ENCODE peak calls at places on chromosomes 3 and 15, in four cellular contexts. M, T, C and Z are unnamed samples.

GRCh38 chr15:79086814-79087213 is 3.8 kb downstream of the RASGRF1 start:
- DNase-seq in M (no peak), T (no peak), C (no peak), Z (no peak)

GRCh38 chr15:69082041-69082502 is 67.6 kb downstream of the NOX5 start:
- DNase-seq in C (no peak), T (no peak), M (no peak), Z (no peak)

GRCh38 chr3:99869621-99870020 is 52.0 kb downstream of the CMSS1 start:
- DNase-seq in C (no peak), M (no peak), T (no peak), Z (no peak)

GRCh38 chr15:32700501-32701150 is 17.2 kb upstream of the GREM1 start:
- DNase-seq in M (no peak), C (peak; percentile 48), T (no peak), Z (no peak)

GRCh38 chr3:174199696-174200095 is 659.4 kb upstream of the NAALADL2 start:
- DNase-seq in M (no peak), C (no peak), T (no peak), Z (no peak)

GRCh38 chr15:50865515-50866370 is 42.7 kb upstream of the AP4E1 start:
- DNase-seq in T (no peak), M (no peak), C (no peak), Z (no peak)

GRCh38 chr3:188916934-188917391 is 254.8 kb upstream of the TPRG1 start:
- DNase-seq in C (no peak), T (no peak), M (no peak), Z (no peak)

GRCh38 chr15:67551207-67551743 is 8.8 kb downstream of the MAP2K5 start:
- DNase-seq in T (no peak), C (no peak), M (no peak), Z (no peak)

GRCh38 chr15:67130673-67131601 is 65.5 kb downstream of the SMAD3 start:
- DNase-seq in M (no peak), C (no peak), T (no peak), Z (peak; percentile 83)

GRCh38 chr3:8574670-8575322 is 69.8 kb downstream of the SSUH2 start:
- DNase-seq in T (no peak), C (no peak), M (no peak), Z (no peak)

GRCh38 chr15:28930476-28931291 is 44.9 kb downstream of the APBA2 start:
- DNase-seq in C (no peak), T (peak; percentile 54), M (no peak), Z (no peak)

GRCh38 chr3:187678869-187679268 is 8.7 kb upstream of the SST start:
- DNase-seq in M (peak; percentile 70), T (no peak), C (peak; percentile 81), Z (peak; percentile 83)

GRCh38 chr3:112351823-112352222 is 18.9 kb downstream of the CD200 start:
- DNase-seq in T (no peak), M (no peak), C (no peak), Z (no peak)

GRCh38 chr15:42919794-42920280 is 741 bp downstream of the TTBK2 start:
- DNase-seq in T (no peak), C (peak; percentile 53), M (no peak), Z (peak; percentile 53)

GRCh38 chr3:24495334-24495994 is 814 bp upstream of the THRB start:
- DNase-seq in M (no peak), C (peak; percentile 74), T (peak; percentile 85), Z (peak; percentile 21)

GRCh38 chr3:78497692-78498091 is 1270.1 kb downstream of the ROBO1 start:
- DNase-seq in T (no peak), C (no peak), M (no peak), Z (peak; percentile 6)

GRCh38 chr3:177193706-177194268 is 3.5 kb downstream of the TBL1XR1 start:
- DNase-seq in M (no peak), C (no peak), T (no peak), Z (no peak)

GRCh38 chr3:149703474-149703873 is 45.6 kb upstream of the WWTR1 start:
- DNase-seq in M (no peak), C (no peak), T (no peak), Z (no peak)

GRCh38 chr15:82126346-82126745 is 80.5 kb upstream of the MEX3B start:
- DNase-seq in T (no peak), C (no peak), M (no peak), Z (no peak)

GRCh38 chr3:174126990-174127758 is 729.6 kb downstream of the NLGN1 start:
- DNase-seq in C (no peak), T (no peak), M (no peak), Z (no peak)

GRCh38 chr3:58029842-58030584 is 21.8 kb downstream of the FLNB start:
- DNase-seq in C (no peak), M (no peak), T (no peak), Z (no peak)

GRCh38 chr3:49719214-49719884 is at the start of gene AMIGO3:
- DNase-seq in T (peak; percentile 98), M (peak; percentile 99), C (peak; percentile 96), Z (peak; percentile 95)
- TF ChIP-seq CTCF in T (peak; percentile 49), M (peak; percentile 70), C (peak; percentile 54), Z (peak; percentile 34)

GRCh38 chr3:194497799-194498575 is 11.2 kb upstream of the ATP13A3 start:
- DNase-seq in T (no peak), C (peak; percentile 41), M (peak; percentile 89), Z (no peak)
- H3K27ac ChIP-seq in T (peak overlapping the region; percentile 67), C (peak overlapping the region; percentile 59), M (no peak overlapping the region), Z (no peak overlapping the region)

GRCh38 chr15:48967336-48967735 is 3.6 kb upstream of the SHC4 start:
- DNase-seq in T (no peak), M (no peak), C (no peak), Z (no peak)

GRCh38 chr15:48968066-48968465 is 4.3 kb upstream of the SHC4 start:
- DNase-seq in M (no peak), C (no peak), T (no peak), Z (no peak)

GRCh38 chr15:48964898-48965297 is 1.2 kb upstream of the SHC4 start:
- DNase-seq in T (no peak), C (no peak), M (no peak), Z (no peak)

GRCh38 chr15:48966595-48967301 is 3.0 kb upstream of the SHC4 start:
- DNase-seq in M (peak; percentile 42), C (no peak), T (no peak), Z (no peak)

GRCh38 chr15:48965972-48966371 is 2.3 kb upstream of the SHC4 start:
- DNase-seq in T (no peak), M (no peak), C (peak; percentile 48), Z (no peak)
- TF ChIP-seq CTCF in T (no peak), M (no peak), C (peak; percentile 23), Z (peak; percentile 15)

GRCh38 chr3:42530073-42530472 is 27.6 kb downstream of the VIPR1 start:
- DNase-seq in C (no peak), T (no peak), M (no peak), Z (no peak)
- H3K27ac ChIP-seq in C (no peak overlapping the region), T (no peak overlapping the region), M (no peak overlapping the region), Z (no peak overlapping the region)

GRCh38 chr3:38524141-38524739 is 28.1 kb downstream of the EXOG start:
- DNase-seq in M (no peak), C (no peak), T (no peak), Z (no peak)

GRCh38 chr3:38532529-38532928 is 36.4 kb downstream of the EXOG start:
- DNase-seq in M (no peak), T (no peak), C (no peak), Z (no peak)

GRCh38 chr3:38526792-38527191 is 30.7 kb downstream of the EXOG start:
- DNase-seq in T (no peak), C (no peak), M (no peak), Z (no peak)

GRCh38 chr3:38533285-38533994 is 37.3 kb downstream of the EXOG start:
- DNase-seq in T (no peak), M (peak; percentile 64), C (no peak), Z (peak; percentile 92)

DNA sequence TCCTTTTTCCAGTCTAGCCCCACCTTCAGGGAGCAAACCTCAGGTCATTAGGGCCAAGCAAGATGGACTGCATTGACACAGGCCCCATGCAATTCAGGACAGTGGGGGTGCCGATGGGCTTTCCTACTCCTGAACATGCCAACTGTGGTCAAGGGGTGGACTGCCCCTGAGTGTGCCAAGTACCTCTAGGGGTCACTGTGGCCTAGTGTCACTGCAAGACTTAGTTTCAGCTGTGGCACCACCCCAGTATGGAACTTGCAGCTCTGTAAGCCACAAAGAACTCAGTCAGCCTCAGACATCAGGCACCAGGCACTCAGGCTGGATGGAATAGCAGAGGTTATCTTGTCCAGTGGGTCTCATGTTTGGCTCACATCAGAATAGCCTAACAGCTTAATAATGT is 32.3 kb downstream of the EXOG start:
- DNase-seq in T (no peak), C (no peak), M (no peak), Z (peak; percentile 46)
- TF ChIP-seq CTCF in T (no peak), C (no peak), M (no peak), Z (no peak)